ENCODE peak calls at places on chromosome 3, in nine cellular contexts. Z is fibroblast of lung; J is pancreas; Y is stomach; C is CD8-positive, alpha-beta memory T cell; R is breast epithelium; I is tibial artery; A is heart right ventricle; F is neural progenitor cell. T is an unnamed sample. For H3K4me1 and H3K36me3, the result is how much of the 10 kb centered on the place peaks cover.

GRCh38 chr3:167605871-167606270 is 47.9 kb downstream of the WDR49 start:
- DNase-seq in Y (no peak), R (no peak), I (no peak), J (no peak), C (no peak), F (no peak), Z (no peak), A (no peak), T (no peak)

GRCh38 chr3:15287565-15288330 is 44.6 kb downstream of the SH3BP5 start:
- DNase-seq in F (no peak), Y (peak), R (no peak), A (peak), I (peak), C (no peak), Z (peak), J (no peak), T (peak)

GRCh38 chr3:171967137-171967783 is 72.1 kb upstream of the FNDC3B start:
- DNase-seq in J (no peak), F (no peak), Y (no peak), C (no peak), A (peak), Z (peak), I (no peak), R (no peak), T (no peak)

GRCh38 chr3:54957711-54958110 is 29.9 kb upstream of the LRTM1 start:
- DNase-seq in Y (no peak), F (no peak), R (no peak), C (no peak), J (no peak), A (no peak), I (no peak), Z (no peak), T (no peak)

GRCh38 chr3:46901061-46901460 is 23.5 kb downstream of the PTH1R start:
- DNase-seq in A (no peak), C (no peak), F (no peak), Y (no peak), R (no peak), Z (no peak), I (no peak), J (no peak), T (no peak)

GRCh38 chr3:131356006-131356405 is 25.6 kb upstream of the NUDT16 start:
- DNase-seq in A (no peak), I (no peak), F (no peak), R (no peak), Y (no peak), Z (no peak), C (no peak), J (no peak), T (no peak)

GRCh38 chr3:99920530-99921376 is 103.1 kb downstream of the CMSS1 start:
- DNase-seq in R (no peak), Y (peak), J (peak), A (peak), I (peak), C (no peak), Z (peak), F (peak), T (no peak)

GRCh38 chr3:184716652-184717607 is 5.1 kb upstream of the MAGEF1 start:
- DNase-seq in Z (peak), J (peak), A (no peak), Y (no peak), I (peak), C (no peak), F (peak), R (no peak), T (peak)

GRCh38 chr3:145903472-145904013 is 257.4 kb downstream of the PLOD2 start:
- DNase-seq in F (no peak), R (no peak), Z (no peak), A (no peak), C (no peak), I (no peak), J (no peak), Y (no peak), T (no peak)

GRCh38 chr3:5707794-5708193 is 520.3 kb downstream of the EDEM1 start:
- DNase-seq in C (no peak), J (no peak), R (no peak), Z (no peak), A (no peak), Y (no peak), F (no peak), I (no peak), T (no peak)

GRCh38 chr3:806006-806405 is 286.8 kb upstream of the CNTN6 start:
- DNase-seq in Z (no peak), A (no peak), C (no peak), F (no peak), J (no peak), R (no peak), I (no peak), Y (no peak), T (no peak)

GRCh38 chr3:120572027-120572426 is 24.1 kb upstream of the NDUFB4 start:
- DNase-seq in F (no peak), Y (no peak), J (no peak), Z (no peak), A (no peak), C (no peak), I (no peak), R (no peak), T (no peak)

GRCh38 chr3:129123314-129124060 is 1.9 kb upstream of the RAB43 start:
- DNase-seq in R (no peak), Z (peak), A (no peak), I (no peak), Y (no peak), F (no peak), J (no peak), C (no peak), T (no peak)

GRCh38 chr3:185029071-185029470 is 123.8 kb downstream of the C3orf70 start:
- DNase-seq in A (no peak), F (no peak), Y (no peak), R (no peak), J (no peak), I (no peak), Z (no peak), C (no peak), T (no peak)

GRCh38 chr3:58659051-58659675 is 7.4 kb downstream of the FAM3D start:
- DNase-seq in R (peak), A (peak), F (peak), Y (peak), J (no peak), Z (peak), C (no peak), I (peak), T (no peak)

GRCh38 chr3:71244153-71245051 is 339.1 kb downstream of the FOXP1 start:
- DNase-seq in I (peak), J (no peak), F (peak), R (no peak), A (peak), C (no peak), Y (no peak), Z (peak), T (peak)

DNA sequence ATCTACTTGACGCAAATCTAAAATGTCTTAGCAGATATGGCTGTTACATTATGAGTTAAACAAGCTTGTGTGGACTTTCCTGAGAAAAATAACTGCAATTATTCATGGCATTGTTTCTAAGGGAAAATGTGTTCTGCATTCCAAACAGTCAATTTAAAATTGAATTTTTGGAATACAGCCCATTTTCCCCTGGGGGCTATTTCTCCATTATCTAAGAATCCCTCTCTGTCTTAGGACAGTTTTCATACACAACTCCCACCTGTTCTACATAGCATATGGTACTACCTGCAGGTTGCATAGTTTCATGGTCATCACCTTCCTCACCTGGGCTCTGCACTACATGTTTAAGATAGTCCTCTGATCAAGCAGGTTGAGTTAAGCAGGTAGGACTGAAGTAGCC is 11.6 kb upstream of the MSL2 start:
- DNase-seq in C (no peak), A (no peak), R (no peak), F (no peak), I (no peak), Y (no peak), J (no peak), Z (no peak), T (no peak)
- H3K4me1 ChIP-seq in C (under half), A (under half), R (under half), F (under half), I (under half), Y (under half), J (under half), Z (under half), T (under half)

GRCh38 chr3:183545688-183546087 is 9.8 kb downstream of the KLHL6 start:
- DNase-seq in Y (no peak), R (no peak), I (no peak), Z (no peak), A (no peak), J (no peak), C (no peak), F (no peak), T (no peak)

GRCh38 chr3:183551930-183552329 is 3.6 kb downstream of the KLHL6 start:
- DNase-seq in R (no peak), A (no peak), Z (no peak), I (no peak), J (no peak), F (no peak), C (no peak), Y (no peak), T (no peak)

GRCh38 chr3:183553263-183554026 is 2.1 kb downstream of the KLHL6 start:
- DNase-seq in Y (no peak), F (no peak), I (no peak), A (no peak), J (no peak), C (no peak), Z (no peak), R (no peak), T (no peak)

GRCh38 chr3:183546625-183547024 is 8.9 kb downstream of the KLHL6 start:
- DNase-seq in Z (no peak), F (no peak), J (no peak), R (no peak), I (no peak), Y (no peak), A (no peak), C (no peak), T (no peak)

GRCh38 chr3:183548262-183548769 is 7.2 kb downstream of the KLHL6 start:
- DNase-seq in Y (no peak), J (no peak), I (no peak), Z (peak), A (no peak), R (no peak), C (no peak), F (peak), T (peak)
- H3K36me3 ChIP-seq in Y (under half), J (under half), I (under half), Z (under half), A (under half), R (under half), C (under half), F (under half), T (under half)

DNA sequence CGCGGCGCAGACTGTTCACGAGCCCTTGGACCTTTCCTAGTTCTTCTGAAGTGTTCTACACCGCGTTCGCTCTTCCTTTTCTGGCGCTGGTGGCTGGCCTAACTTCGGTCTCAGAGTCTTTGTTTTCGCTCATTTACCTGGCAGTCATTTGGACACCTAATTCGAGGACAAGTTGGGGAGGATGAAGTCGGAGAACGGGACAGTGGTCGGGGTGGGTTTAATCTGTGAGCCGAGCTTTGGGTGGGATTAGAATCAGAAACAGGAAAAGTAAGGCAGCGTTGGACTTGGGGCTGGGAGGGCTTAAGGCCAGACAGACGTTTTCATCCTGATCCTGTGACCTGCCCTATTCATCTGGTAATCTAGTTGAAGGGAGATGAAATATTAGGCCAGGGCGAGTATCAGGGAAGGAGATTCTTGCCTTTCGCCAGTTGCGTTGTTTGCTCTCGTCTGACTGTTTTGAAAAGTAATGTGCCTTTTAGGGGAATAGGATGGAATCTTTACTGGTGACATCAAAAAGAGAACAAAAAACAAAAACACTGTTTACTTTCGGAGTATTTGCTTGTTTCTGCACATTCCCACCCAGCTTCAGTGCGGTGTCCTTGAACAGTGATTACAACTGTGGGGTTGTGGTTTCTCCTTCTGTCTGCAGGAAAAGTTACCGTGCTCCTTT is 1.9 kb downstream of the DIPK2A start:
- DNase-seq in I (peak), Y (no peak), C (no peak), F (peak), A (peak), R (no peak), J (no peak), Z (peak), T (no peak)
- H3K4me1 ChIP-seq in I (under half), Y (half or more), C (under half), F (half or more), A (under half), R (under half), J (under half), Z (under half), T (under half)

GRCh38 chr3:10090181-10090580 is 17.9 kb downstream of the FANCD2OS start:
- DNase-seq in C (no peak), Z (no peak), R (no peak), F (no peak), J (no peak), I (no peak), A (no peak), Y (peak), T (no peak)

GRCh38 chr3:10088256-10088655 is 19.8 kb downstream of the FANCD2OS start:
- DNase-seq in Z (no peak), C (no peak), J (no peak), R (no peak), Y (no peak), A (no peak), I (no peak), F (no peak), T (no peak)

GRCh38 chr3:10099030-10099429 is 9.0 kb downstream of the FANCD2OS start:
- DNase-seq in I (no peak), Z (no peak), A (no peak), J (no peak), C (no peak), R (no peak), F (no peak), Y (no peak), T (no peak)

GRCh38 chr3:10093678-10094077 is 14.4 kb downstream of the FANCD2OS start:
- DNase-seq in J (no peak), F (no peak), R (no peak), Z (no peak), I (no peak), A (no peak), C (no peak), Y (no peak), T (no peak)
- H3K36me3 ChIP-seq in J (under half), F (under half), R (under half), Z (under half), I (under half), A (under half), C (under half), Y (under half), T (under half)

DNA sequence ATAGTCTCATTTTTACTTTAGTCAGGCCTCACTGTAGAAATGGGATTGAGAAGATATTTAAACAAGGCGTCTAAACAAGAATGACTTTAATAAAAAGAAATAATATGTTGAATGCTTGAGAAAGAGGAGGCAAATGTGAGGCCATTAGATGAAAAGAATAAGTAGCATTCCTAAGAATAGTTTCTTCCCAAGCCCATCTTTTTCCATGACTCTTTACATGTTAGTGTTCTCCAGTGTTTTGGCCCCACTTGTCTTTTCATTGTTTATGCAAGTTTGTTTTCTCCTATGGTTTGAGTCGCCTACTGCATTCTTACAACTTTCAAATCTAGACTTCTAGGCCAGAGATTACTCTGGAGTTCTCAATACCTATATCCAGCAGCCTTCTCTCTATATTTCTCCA is 39.0 kb downstream of the TSC22D2 start:
- DNase-seq in F (no peak), A (no peak), I (no peak), Y (no peak), R (no peak), C (no peak), J (no peak), Z (no peak), T (no peak)
- H3K4me1 ChIP-seq in F (under half), A (half or more), I (under half), Y (half or more), R (under half), C (under half), J (under half), Z (under half), T (half or more)

DNA sequence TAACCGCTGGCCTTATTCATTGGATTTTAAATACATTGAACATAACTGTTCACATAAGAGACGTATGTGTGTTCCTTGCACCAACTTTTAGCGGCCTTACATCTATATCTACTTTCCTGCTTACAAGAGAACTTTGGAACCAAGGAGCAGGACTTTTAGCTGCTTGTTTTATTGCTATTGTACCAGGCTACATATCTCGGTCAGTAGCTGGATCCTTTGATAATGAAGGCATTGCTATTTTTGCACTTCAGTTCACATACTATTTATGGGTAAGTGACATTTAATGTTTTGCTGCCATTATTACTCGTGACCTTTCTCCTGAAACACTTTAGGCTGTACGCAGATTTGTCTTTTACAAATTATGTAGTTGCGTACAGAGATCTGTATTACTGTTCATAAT is 47.1 kb downstream of the STT3B start:
- DNase-seq in C (no peak), F (no peak), R (no peak), I (no peak), A (no peak), Y (no peak), Z (no peak), J (no peak), T (no peak)
- H3K36me3 ChIP-seq in C (under half), F (under half), R (under half), I (under half), A (under half), Y (under half), Z (under half), J (under half), T (under half)

GRCh38 chr3:37762286-37762685 is 99.4 kb upstream of the CTDSPL start:
- DNase-seq in C (no peak), Y (no peak), A (no peak), Z (no peak), R (no peak), J (no peak), F (no peak), I (no peak), T (no peak)

GRCh38 chr3:37761583-37761982 is 100.1 kb upstream of the CTDSPL start:
- DNase-seq in Y (no peak), Z (no peak), F (no peak), J (no peak), I (no peak), A (no peak), R (no peak), C (no peak), T (no peak)

GRCh38 chr3:37762698-37763097 is 99.0 kb upstream of the CTDSPL start:
- DNase-seq in R (no peak), J (no peak), F (no peak), Y (no peak), I (no peak), Z (no peak), A (no peak), C (no peak), T (no peak)

GRCh38 chr3:37764586-37764985 is 97.1 kb upstream of the CTDSPL start:
- DNase-seq in R (no peak), J (no peak), Y (no peak), F (no peak), A (no peak), C (no peak), I (no peak), Z (no peak), T (no peak)

DNA sequence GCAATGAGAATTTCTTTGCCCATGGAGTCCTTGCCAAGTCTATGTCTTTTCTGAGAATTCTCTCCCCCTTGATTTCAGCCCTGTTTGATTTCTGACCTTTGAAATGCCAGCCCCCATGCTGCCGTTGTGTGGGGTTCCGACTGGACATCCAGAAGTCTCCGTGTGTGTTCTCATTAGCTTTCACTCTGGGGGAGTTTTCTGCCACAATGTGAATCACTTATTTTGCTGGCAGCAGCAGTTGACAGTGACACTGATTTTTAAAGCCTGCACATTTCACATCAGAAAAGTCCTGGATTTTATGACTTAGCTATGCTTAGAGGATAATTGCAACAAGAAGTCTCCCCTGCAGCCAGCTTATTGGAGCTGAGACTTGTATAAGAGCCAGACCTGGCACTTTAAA is 98.3 kb upstream of the CTDSPL start:
- DNase-seq in J (no peak), Y (no peak), I (no peak), R (no peak), Z (no peak), C (no peak), F (no peak), A (no peak), T (no peak)
- H3K4me1 ChIP-seq in J (under half), Y (half or more), I (under half), R (under half), Z (under half), C (under half), F (under half), A (half or more), T (under half)

DNA sequence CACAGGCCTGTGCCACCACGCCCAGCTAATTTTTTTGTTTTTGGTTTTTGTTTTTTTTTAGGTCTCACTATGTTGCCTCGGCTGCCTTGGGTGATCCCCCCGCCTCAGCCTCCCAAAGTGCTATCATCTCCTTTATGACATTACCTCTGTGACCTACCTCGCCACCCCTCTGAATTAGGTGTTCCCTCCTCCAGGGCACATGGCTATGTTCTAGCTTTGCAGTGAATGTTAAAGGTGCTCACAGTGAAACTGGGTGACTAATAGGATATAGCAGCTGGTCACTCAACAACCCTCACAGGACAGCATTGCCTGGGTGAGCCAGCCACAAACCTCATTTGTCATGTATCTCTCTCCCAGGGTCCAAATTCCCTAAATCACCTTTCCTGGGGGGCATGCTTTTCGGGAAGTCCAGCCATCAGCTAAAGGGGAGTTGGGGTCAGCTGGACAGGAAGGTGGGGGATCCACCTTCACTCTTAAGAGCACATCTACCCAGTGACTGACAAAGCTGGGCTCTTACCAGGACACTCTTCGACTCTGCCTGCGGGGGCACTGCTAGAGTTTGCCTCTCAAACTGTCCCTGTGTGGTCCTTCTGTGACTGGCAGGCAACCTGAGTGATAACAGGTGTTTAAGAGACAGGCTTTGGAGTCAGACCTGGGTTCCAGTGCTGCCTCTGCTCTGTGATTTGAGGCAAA is 1.6 kb upstream of the TTLL3 start:
- DNase-seq in F (peak), A (no peak), J (no peak), Y (no peak), Z (peak), R (no peak), C (peak), I (no peak), T (peak)
- H3K36me3 ChIP-seq in F (under half), A (under half), J (under half), Y (half or more), Z (under half), R (under half), C (under half), I (under half), T (half or more)

GRCh38 chr3:53773330-53773583 is 73.0 kb downstream of the CHDH start:
- DNase-seq in Y (no peak), C (no peak), R (no peak), Z (no peak), F (no peak), I (no peak), J (no peak), A (no peak), T (no peak)
- H3K4me1 ChIP-seq in Y (under half), C (under half), R (under half), Z (under half), F (under half), I (under half), J (under half), A (under half), T (under half)

T was measured in SJSA1.